ENCODE peak calls at places on chromosome 4, in seven cellular contexts. M is SW480; V is ecto neural progenitor cell; N is nephron progenitor cell; D is stimulated activated CD8-positive, alpha-beta memory T cell treated with anti-CD3 and anti-CD28 coated beads, Interleukin-4, amount 100 ng/mL, for 4 hours; R is NCI-H1417; Y is T follicular helper cell. Q is an unnamed sample.

GRCh38 chr4:151730003-151730559 is 30.7 kb downstream of the GATB start:
- DNase-seq in M (peak), V (no peak), N (peak), D (no peak), R (no peak), Y (no peak), Q (peak)

GRCh38 chr4:40316333-40316781 is 18.8 kb upstream of the CHRNA9 start:
- DNase-seq in M (no peak), V (no peak), N (no peak), D (no peak), R (no peak), Y (peak), Q (peak)

GRCh38 chr4:89829470-89830138 is 7.4 kb downstream of the SNCA start:
- DNase-seq in M (peak), V (no peak), N (no peak), D (no peak), R (no peak), Y (no peak), Q (no peak)

GRCh38 chr4:184317234-184317918 is 99.7 kb upstream of the ENPP6 start:
- DNase-seq in M (no peak), V (no peak), N (no peak), D (no peak), R (no peak), Y (no peak), Q (no peak)

GRCh38 chr4:146349306-146349705 is 135.0 kb downstream of the REELD1 start:
- DNase-seq in M (no peak), V (no peak), N (no peak), D (no peak), R (no peak), Y (no peak), Q (no peak)

GRCh38 chr4:61661960-61662359 is 461.8 kb downstream of the ADGRL3 start:
- DNase-seq in M (no peak), V (no peak), N (no peak), D (no peak), R (no peak), Y (no peak), Q (no peak)

GRCh38 chr4:184514121-184514988 is 40.0 kb upstream of the IRF2 start:
- DNase-seq in M (peak), V (no peak), N (no peak), D (no peak), R (no peak), Y (no peak), Q (peak)

GRCh38 chr4:38145033-38145673 is 185.0 kb downstream of the PTTG2 start:
- DNase-seq in M (no peak), V (no peak), N (no peak), D (no peak), R (no peak), Y (no peak), Q (no peak)

GRCh38 chr4:85932371-85933305 is 427.2 kb downstream of the MAPK10 start:
- DNase-seq in M (no peak), V (no peak), N (peak), D (no peak), R (no peak), Y (no peak), Q (no peak)

GRCh38 chr4:100511906-100512305 is 5.9 kb downstream of the EMCN start:
- DNase-seq in M (no peak), V (no peak), N (no peak), D (no peak), R (peak), Y (no peak), Q (no peak)

GRCh38 chr4:77591532-77591931 is 14.1 kb upstream of the CXCL13 start:
- DNase-seq in M (no peak), V (no peak), N (no peak), D (no peak), R (no peak), Y (no peak), Q (no peak)

GRCh38 chr4:3303840-3304715 is 11.3 kb downstream of the RGS12 start:
- DNase-seq in M (no peak), V (peak), N (no peak), D (no peak), R (no peak), Y (no peak), Q (no peak)

GRCh38 chr4:75671802-75672421 is 1.3 kb downstream of the G3BP2 start:
- DNase-seq in M (no peak), V (no peak), N (no peak), D (no peak), R (no peak), Y (no peak), Q (no peak)

GRCh38 chr4:84319124-84319523 is 180.0 kb downstream of the NKX6-1 start:
- DNase-seq in M (no peak), V (no peak), N (no peak), D (no peak), R (no peak), Y (no peak), Q (no peak)

GRCh38 chr4:116925900-116926457 is 159.4 kb downstream of the TRAM1L1 start:
- DNase-seq in M (no peak), V (peak), N (peak), D (no peak), R (no peak), Y (no peak), Q (no peak)

GRCh38 chr4:166763018-166763417 is 471.3 kb downstream of the SPOCK3 start:
- DNase-seq in M (no peak), V (no peak), N (no peak), D (no peak), R (no peak), Y (no peak), Q (no peak)

GRCh38 chr4:36011381-36011780 is 232.9 kb downstream of the ARAP2 start:
- DNase-seq in M (no peak), V (no peak), N (no peak), D (no peak), R (no peak), Y (no peak), Q (no peak)

GRCh38 chr4:71020611-71021010 is 27.2 kb downstream of the DCK start:
- DNase-seq in M (no peak), V (no peak), N (no peak), D (no peak), R (no peak), Y (no peak), Q (no peak)

GRCh38 chr4:5220028-5220427 is 168.7 kb downstream of the STK32B start:
- DNase-seq in M (peak), V (no peak), N (peak), D (no peak), R (no peak), Y (no peak), Q (no peak)

GRCh38 chr4:6206771-6207290 is 6.5 kb upstream of the JAKMIP1 start:
- DNase-seq in M (no peak), V (peak), N (no peak), D (no peak), R (no peak), Y (no peak), Q (no peak)

GRCh38 chr4:8537041-8537461 is 43.1 kb upstream of the GPR78 start:
- DNase-seq in M (peak), V (no peak), N (no peak), D (no peak), R (no peak), Y (no peak), Q (peak)

GRCh38 chr4:106058919-106059318 is 163.6 kb downstream of the NPNT start:
- DNase-seq in M (no peak), V (no peak), N (no peak), D (no peak), R (no peak), Y (no peak), Q (no peak)

GRCh38 chr4:13984996-13985780 is 357.7 kb upstream of the BOD1L1 start:
- DNase-seq in M (no peak), V (no peak), N (no peak), D (no peak), R (no peak), Y (no peak), Q (no peak)

GRCh38 chr4:66564901-66565648 is 894.8 kb upstream of the EPHA5 start:
- DNase-seq in M (peak), V (no peak), N (no peak), D (no peak), R (no peak), Y (no peak), Q (no peak)

GRCh38 chr4:53902786-53903185 is 161.6 kb downstream of the CHIC2 start:
- DNase-seq in M (peak), V (no peak), N (no peak), D (no peak), R (no peak), Y (no peak), Q (no peak)